ENCODE peak calls at places on chromosomes 7 and 10, in four cellular contexts. One of them, this sample, is unnamed.

GRCh38 chr7:94440460-94441039 is 45.9 kb downstream of the COL1A2 start:
- DNase-seq in A549: no peak
- DNase-seq in fibroblast of pulmonary artery: peak; percentile 42
- DNase-seq in OCI-LY7: no peak
- DNase-seq in this sample: peak; percentile 41

GRCh38 chr7:79245623-79246249 is 207.7 kb downstream of the MAGI2 start:
- DNase-seq in A549: no peak
- DNase-seq in fibroblast of pulmonary artery: no peak
- DNase-seq in OCI-LY7: no peak
- DNase-seq in this sample: no peak

GRCh38 chr7:158617737-158618128 is 30.1 kb upstream of the PTPRN2 start:
- DNase-seq in A549: no peak
- DNase-seq in fibroblast of pulmonary artery: peak; percentile 25
- DNase-seq in OCI-LY7: no peak
- DNase-seq in this sample: peak; percentile 43

GRCh38 chr10:2924425-2924824 is 142.9 kb upstream of the PFKP start:
- DNase-seq in OCI-LY7: no peak
- DNase-seq in fibroblast of pulmonary artery: no peak
- DNase-seq in A549: no peak
- DNase-seq in this sample: no peak

GRCh38 chr7:158591944-158592343 is 4.3 kb upstream of the PTPRN2 start:
- DNase-seq in OCI-LY7: no peak
- DNase-seq in A549: no peak
- DNase-seq in fibroblast of pulmonary artery: no peak
- DNase-seq in this sample: no peak

GRCh38 chr10:93106631-93107072 is 33.0 kb downstream of the CYP26A1 start:
- DNase-seq in A549: no peak
- DNase-seq in fibroblast of pulmonary artery: peak; percentile 26
- DNase-seq in OCI-LY7: no peak
- DNase-seq in this sample: peak; percentile 19

GRCh38 chr10:11444531-11445228 is 166.8 kb downstream of the USP6NL start:
- DNase-seq in OCI-LY7: no peak
- DNase-seq in A549: no peak
- DNase-seq in fibroblast of pulmonary artery: no peak
- DNase-seq in this sample: no peak

GRCh38 chr10:122981066-122981464 is 864 bp downstream of the PSTK start:
- DNase-seq in OCI-LY7: peak; percentile 64
- DNase-seq in A549: peak; percentile 57
- DNase-seq in fibroblast of pulmonary artery: peak; percentile 60
- DNase-seq in this sample: peak; percentile 69

GRCh38 chr7:44283381-44284211 is 41.8 kb downstream of the CAMK2B start:
- DNase-seq in A549: no peak
- DNase-seq in fibroblast of pulmonary artery: no peak
- DNase-seq in OCI-LY7: no peak
- DNase-seq in this sample: no peak

GRCh38 chr7:141701489-141702046 is 398 bp downstream of the DENND11 start:
- DNase-seq in OCI-LY7: peak; percentile 67
- DNase-seq in fibroblast of pulmonary artery: peak; percentile 22
- DNase-seq in A549: peak; percentile 35
- DNase-seq in this sample: no peak

GRCh38 chr7:141699860-141700259 is 2.1 kb downstream of the DENND11 start:
- DNase-seq in A549: no peak
- DNase-seq in OCI-LY7: no peak
- DNase-seq in fibroblast of pulmonary artery: no peak
- DNase-seq in this sample: no peak

GRCh38 chr7:141702047-141702567 is at the start of gene DENND11:
- DNase-seq in fibroblast of pulmonary artery: peak; percentile 20
- DNase-seq in OCI-LY7: peak; percentile 27
- DNase-seq in A549: peak; percentile 37
- DNase-seq in this sample: peak; percentile 45

GRCh38 chr7:141700291-141700847 is 1.6 kb downstream of the DENND11 start:
- DNase-seq in A549: no peak
- DNase-seq in OCI-LY7: no peak
- DNase-seq in fibroblast of pulmonary artery: no peak
- DNase-seq in this sample: no peak

DNA sequence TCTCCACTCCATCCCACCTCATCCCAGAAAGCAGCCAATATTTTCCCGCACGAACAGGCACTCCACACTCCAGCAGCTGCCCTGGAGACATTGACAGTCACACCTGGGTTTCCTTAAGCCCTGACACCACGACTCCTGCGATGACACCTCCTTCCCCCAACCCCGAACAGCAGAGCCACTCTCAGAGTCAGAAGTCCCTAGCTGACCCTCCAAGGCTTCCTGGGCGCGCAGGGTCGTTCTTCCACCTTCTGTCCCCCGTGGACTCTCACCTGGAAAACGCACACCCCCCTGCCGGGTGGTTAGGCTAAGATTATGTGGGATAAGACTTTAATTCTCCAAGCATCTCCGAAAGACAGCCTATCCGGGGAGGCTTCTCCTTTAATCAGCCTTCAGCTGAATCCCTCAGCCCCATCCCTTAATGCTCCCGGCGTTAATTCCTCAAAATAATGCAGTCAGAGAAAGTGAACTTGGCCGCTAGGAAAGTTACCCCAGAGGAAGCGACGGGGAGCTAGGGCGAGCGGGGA is 1.1 kb downstream of the DENND11 start:
- DNase-seq in fibroblast of pulmonary artery: no peak
- DNase-seq in OCI-LY7: peak; percentile 3
- DNase-seq in A549: no peak
- DNase-seq in this sample: no peak
- H3K4me3 ChIP-seq in fibroblast of pulmonary artery: peak overlapping the region; percentile 68
- H3K4me3 ChIP-seq in OCI-LY7: peak overlapping the region; percentile 76
- H3K4me3 ChIP-seq in A549: peak overlapping the region; percentile 85
- H3K4me3 ChIP-seq in this sample: peak overlapping the region; percentile 71

DNA sequence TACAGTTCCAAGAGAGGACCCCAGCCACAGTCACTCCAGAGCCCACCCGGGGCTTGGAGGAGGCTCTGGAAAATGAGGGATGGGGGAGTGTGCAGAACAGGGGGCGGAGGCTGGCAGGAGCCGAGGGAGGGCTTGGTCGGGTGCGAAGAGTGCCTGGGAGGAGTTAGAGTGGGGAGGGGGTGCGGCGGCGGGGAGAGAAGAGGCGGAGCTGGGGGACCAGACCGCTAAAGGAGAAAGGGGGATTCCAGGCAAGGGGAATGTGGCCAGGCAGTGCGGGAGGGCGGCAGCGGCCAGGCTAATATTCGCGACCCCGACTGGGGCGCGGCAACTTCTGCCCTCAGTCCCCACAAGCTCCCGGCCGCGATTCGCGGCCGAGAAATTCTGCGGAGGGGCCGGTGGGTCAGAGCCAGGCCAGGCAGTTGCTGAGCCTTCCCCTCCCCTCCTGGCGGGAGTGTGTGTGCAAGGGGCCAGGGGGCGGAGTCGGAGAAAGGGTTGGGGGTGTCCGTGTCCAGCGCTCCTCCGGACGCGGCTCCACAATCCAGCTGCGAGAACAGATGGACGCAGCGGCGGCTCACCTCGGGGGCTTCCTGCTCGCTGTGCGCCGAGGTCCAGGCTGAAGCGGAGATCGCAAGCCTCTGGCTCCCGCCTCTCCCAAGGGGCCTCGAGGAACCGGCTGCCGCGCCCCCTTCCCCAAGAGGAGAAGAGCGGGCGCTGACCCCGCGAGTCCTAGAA is 661 bp upstream of the SLC18A3 start:
- DNase-seq in OCI-LY7: no peak
- DNase-seq in A549: no peak
- DNase-seq in fibroblast of pulmonary artery: no peak
- DNase-seq in this sample: no peak
- H3K4me3 ChIP-seq in OCI-LY7: no peak overlapping the region
- H3K4me3 ChIP-seq in A549: peak overlapping the region; percentile 26
- H3K4me3 ChIP-seq in fibroblast of pulmonary artery: no peak overlapping the region
- H3K4me3 ChIP-seq in this sample: no peak overlapping the region

GRCh38 chr7:156949541-156950380 is at the start of gene NOM1:
- DNase-seq in fibroblast of pulmonary artery: peak; percentile 83
- DNase-seq in OCI-LY7: peak; percentile 93
- DNase-seq in A549: peak; percentile 80
- DNase-seq in this sample: peak; percentile 87

GRCh38 chr7:156950381-156950858 is 908 bp downstream of the NOM1 start:
- DNase-seq in OCI-LY7: no peak
- DNase-seq in fibroblast of pulmonary artery: peak; percentile 10
- DNase-seq in A549: no peak
- DNase-seq in this sample: peak; percentile 36

GRCh38 chr7:156947120-156947843 is 2.2 kb upstream of the NOM1 start:
- DNase-seq in A549: no peak
- DNase-seq in fibroblast of pulmonary artery: no peak
- DNase-seq in OCI-LY7: no peak
- DNase-seq in this sample: no peak

GRCh38 chr7:156944876-156945275 is 4.6 kb upstream of the NOM1 start:
- DNase-seq in A549: no peak
- DNase-seq in fibroblast of pulmonary artery: no peak
- DNase-seq in OCI-LY7: no peak
- DNase-seq in this sample: no peak

GRCh38 chr7:156948361-156948760 is 1.2 kb upstream of the NOM1 start:
- DNase-seq in A549: no peak
- DNase-seq in OCI-LY7: no peak
- DNase-seq in fibroblast of pulmonary artery: no peak
- DNase-seq in this sample: no peak
- H3K4me3 ChIP-seq in A549: no peak overlapping the region
- H3K4me3 ChIP-seq in OCI-LY7: peak overlapping the region; percentile 82
- H3K4me3 ChIP-seq in fibroblast of pulmonary artery: peak overlapping the region; percentile 85
- H3K4me3 ChIP-seq in this sample: peak overlapping the region; percentile 50

DNA sequence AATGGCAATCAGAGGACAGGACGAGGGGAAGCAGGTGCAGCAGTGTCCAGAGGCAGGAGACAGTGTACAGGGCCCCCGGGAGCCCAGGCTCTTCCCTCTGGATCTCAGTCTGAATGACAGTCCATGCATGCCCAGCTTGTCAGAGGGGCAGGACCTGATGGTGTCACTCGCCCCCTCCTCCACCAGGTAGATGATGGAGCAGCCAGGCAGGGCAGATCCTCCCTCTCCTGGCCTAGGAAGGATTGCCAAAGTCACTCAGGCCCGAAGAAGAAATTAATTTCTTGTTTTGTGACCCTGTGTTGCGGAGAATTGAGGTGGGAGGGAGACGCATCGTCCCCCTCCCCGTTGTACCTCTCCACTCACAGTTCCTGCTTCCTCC is 4.0 kb downstream of the VSTM4 start:
- DNase-seq in A549: no peak
- DNase-seq in fibroblast of pulmonary artery: no peak
- DNase-seq in OCI-LY7: no peak
- DNase-seq in this sample: no peak
- H3K4me3 ChIP-seq in A549: no peak overlapping the region
- H3K4me3 ChIP-seq in fibroblast of pulmonary artery: no peak overlapping the region
- H3K4me3 ChIP-seq in OCI-LY7: no peak overlapping the region
- H3K4me3 ChIP-seq in this sample: no peak overlapping the region

DNA sequence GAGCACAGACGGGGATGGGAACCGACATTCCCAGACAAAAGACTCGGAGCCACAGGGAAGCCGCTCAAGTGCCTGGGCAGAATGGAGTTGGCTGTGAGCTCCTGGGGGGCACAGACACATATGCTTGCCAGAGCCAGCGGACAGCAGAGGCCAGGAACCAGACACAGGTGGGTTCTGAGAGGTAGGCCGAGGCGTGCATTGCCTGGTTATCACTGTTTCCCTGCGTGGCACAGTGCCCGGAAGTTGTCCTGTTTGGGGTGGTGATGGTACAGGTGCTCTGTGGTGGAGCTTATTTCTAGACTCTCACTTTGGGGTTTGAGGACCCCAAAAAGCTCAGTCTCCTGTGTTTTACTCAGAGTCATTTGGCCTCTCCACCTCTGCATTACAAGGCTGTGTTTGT is 2.5 kb downstream of the PALD1 start:
- DNase-seq in fibroblast of pulmonary artery: no peak
- DNase-seq in OCI-LY7: no peak
- DNase-seq in A549: no peak
- DNase-seq in this sample: no peak
- H3K4me3 ChIP-seq in fibroblast of pulmonary artery: no peak overlapping the region
- H3K4me3 ChIP-seq in OCI-LY7: peak overlapping the region; percentile 95
- H3K4me3 ChIP-seq in A549: no peak overlapping the region
- H3K4me3 ChIP-seq in this sample: no peak overlapping the region